ENCODE peak calls at places on chromosomes 13 and 19, in four cellular contexts. T is SK-N-SH, L is WTC11, P is H1. Z is an unnamed sample.

GRCh38 chr19:8132858-8133458 is 16.4 kb downstream of the FBN3 start:
- DNase-seq in T (no peak), L (no peak), P (no peak), Z (no peak)

GRCh38 chr13:67383358-67383757 is 153.2 kb upstream of the PCDH9 start:
- DNase-seq in T (no peak), L (no peak), P (no peak), Z (no peak)

GRCh38 chr13:29753593-29754485 is 96.6 kb downstream of the UBL3 start:
- DNase-seq in T (no peak), L (no peak), P (no peak), Z (no peak)

GRCh38 chr13:48333976-48334375 is 30.4 kb downstream of the RB1 start:
- DNase-seq in T (no peak), L (no peak), P (no peak), Z (no peak)

GRCh38 chr19:19599190-19599535 is 19.3 kb downstream of the PBX4 start:
- DNase-seq in T (no peak), L (no peak), P (no peak), Z (no peak)

GRCh38 chr19:9917322-9917721 is 19.0 kb downstream of the OLFM2 start:
- DNase-seq in T (peak), L (peak), P (no peak), Z (peak)

GRCh38 chr13:106101201-106101600 is 434.3 kb downstream of the EFNB2 start:
- DNase-seq in T (no peak), L (no peak), P (no peak), Z (no peak)

GRCh38 chr13:111117289-111117688 is 2.2 kb downstream of the ARHGEF7 start:
- DNase-seq in T (no peak), L (no peak), P (no peak), Z (no peak)

GRCh38 chr13:41465215-41465907 is 8.0 kb downstream of the RGCC start:
- DNase-seq in T (no peak), L (no peak), P (no peak), Z (peak)

GRCh38 chr19:13781547-13781946 is 7.3 kb downstream of the C19orf53 start:
- DNase-seq in T (peak), L (peak), P (no peak), Z (peak)

GRCh38 chr19:4453232-4454179 is 4.1 kb downstream of the UBXN6 start:
- DNase-seq in T (peak), L (no peak), P (no peak), Z (no peak)

GRCh38 chr19:19279062-19279612 is 6.0 kb upstream of the TM6SF2 start:
- DNase-seq in T (no peak), L (no peak), P (no peak), Z (no peak)

GRCh38 chr19:10817291-10818038 is 18.5 kb downstream of the TMED1 start:
- DNase-seq in T (peak), L (no peak), P (no peak), Z (no peak)

GRCh38 chr19:13476071-13476470 is 30.2 kb downstream of the CACNA1A start:
- DNase-seq in T (no peak), L (no peak), P (no peak), Z (no peak)

GRCh38 chr19:38478273-38478971 is 44.9 kb downstream of the RYR1 start:
- DNase-seq in T (peak), L (peak), P (no peak), Z (peak)

GRCh38 chr13:41107584-41108014 is 25.0 kb downstream of the KBTBD6 start:
- DNase-seq in T (no peak), L (peak), P (no peak), Z (no peak)

GRCh38 chr19:23999821-24000610 is 85.3 kb downstream of the ZNF726 start:
- DNase-seq in T (no peak), L (no peak), P (no peak), Z (no peak)

GRCh38 chr13:77928909-77929308 is 10.3 kb upstream of the EDNRB start:
- DNase-seq in T (no peak), L (no peak), P (no peak), Z (no peak)

GRCh38 chr13:40624338-40624737 is 42.1 kb downstream of the FOXO1 start:
- DNase-seq in T (peak), L (no peak), P (no peak), Z (no peak)

GRCh38 chr19:32651729-32652140 is 23.2 kb downstream of the ANKRD27 start:
- DNase-seq in T (peak), L (peak), P (peak), Z (no peak)

GRCh38 chr13:50871405-50871804 is 27.9 kb upstream of the DLEU7 start:
- DNase-seq in T (no peak), L (no peak), P (no peak), Z (no peak)

GRCh38 chr13:89457977-89458376 is 1786.8 kb downstream of the SLITRK5 start:
- DNase-seq in T (no peak), L (no peak), P (no peak), Z (no peak)

DNA sequence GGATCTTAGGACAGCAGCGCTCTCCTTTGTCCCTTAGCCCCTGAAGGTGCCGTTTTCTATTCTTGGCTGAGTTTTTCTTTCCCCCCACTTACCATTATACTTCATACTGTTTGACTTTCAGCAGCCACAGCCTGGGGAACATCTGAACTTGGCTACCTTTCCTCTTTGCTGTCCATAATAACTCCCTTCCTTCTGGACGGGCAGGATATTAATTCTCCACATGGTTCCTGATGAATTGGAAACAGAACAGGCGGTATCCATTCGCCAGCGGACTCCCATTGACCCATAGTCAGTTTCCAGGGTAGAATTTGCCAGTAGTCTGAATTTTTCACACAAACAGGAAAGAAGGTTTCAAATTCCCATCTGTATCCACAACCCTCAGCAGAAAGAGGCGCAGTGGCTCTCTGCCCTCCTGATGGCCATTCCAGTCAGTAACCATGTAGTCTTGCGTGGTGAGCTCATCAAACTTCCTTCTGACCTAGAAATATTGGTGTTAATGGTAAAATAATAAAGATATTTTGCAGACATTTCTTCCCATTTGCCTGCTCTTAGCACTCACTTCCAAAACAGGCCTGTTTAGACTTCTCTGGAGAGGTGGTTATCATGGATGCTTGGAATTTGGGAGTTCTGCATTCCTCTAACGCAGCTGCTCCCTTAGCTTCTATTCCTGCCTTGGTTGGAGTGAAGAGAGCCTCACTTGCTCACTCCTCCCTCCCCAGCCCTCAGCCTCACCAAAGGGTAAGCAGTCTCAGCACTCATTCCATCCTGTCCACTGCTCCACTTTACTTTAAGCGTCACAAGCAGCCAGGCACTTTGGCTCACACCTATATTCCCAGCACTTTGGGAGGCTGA is 74.9 kb upstream of the OXGR1 start:
- DNase-seq in T (no peak), L (no peak), P (no peak), Z (no peak)
- TF ChIP-seq TEAD4 in T (no peak), L (no peak), P (no peak), Z (no peak)

GRCh38 chr19:45528744-45529453 is 21.6 kb downstream of the VASP start:
- DNase-seq in T (no peak), L (peak), P (peak), Z (peak)
- TF ChIP-seq TEAD4 in T (no peak), L (no peak), P (no peak), Z (no peak)

DNA sequence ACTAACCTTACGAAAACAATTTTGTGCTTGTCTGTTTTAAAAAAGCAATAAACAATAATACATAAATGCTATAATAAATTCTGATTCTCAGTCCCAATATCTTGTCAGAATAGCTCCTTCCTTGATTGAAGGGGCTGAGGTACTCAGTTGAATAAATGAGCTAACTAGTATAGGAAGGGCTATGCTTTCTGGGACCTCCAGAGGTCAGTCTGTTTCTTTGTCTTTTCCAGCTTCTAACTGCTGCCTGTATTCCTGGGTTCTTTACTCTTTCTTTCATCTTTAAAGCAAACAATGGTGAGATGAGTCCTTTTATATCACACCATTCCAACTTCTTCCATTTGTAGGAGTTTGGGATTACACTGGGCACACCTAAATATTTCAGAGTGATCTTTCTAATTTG is 1297.0 kb upstream of the ATXN8OS start:
- DNase-seq in T (peak), L (no peak), P (no peak), Z (peak)
- TF ChIP-seq TEAD4 in T (no peak), L (no peak), P (no peak), Z (no peak)

GRCh38 chr13:20451397-20451796 is 74.3 kb downstream of the CRYL1 start:
- DNase-seq in T (no peak), L (no peak), P (no peak), Z (no peak)

GRCh38 chr13:20442798-20443381 is 82.8 kb downstream of the CRYL1 start:
- DNase-seq in T (no peak), L (no peak), P (no peak), Z (no peak)

GRCh38 chr13:20448470-20448869 is 77.2 kb downstream of the CRYL1 start:
- DNase-seq in T (no peak), L (no peak), P (no peak), Z (no peak)

GRCh38 chr13:20446405-20446804 is 79.3 kb downstream of the CRYL1 start:
- DNase-seq in T (no peak), L (no peak), P (no peak), Z (no peak)

DNA sequence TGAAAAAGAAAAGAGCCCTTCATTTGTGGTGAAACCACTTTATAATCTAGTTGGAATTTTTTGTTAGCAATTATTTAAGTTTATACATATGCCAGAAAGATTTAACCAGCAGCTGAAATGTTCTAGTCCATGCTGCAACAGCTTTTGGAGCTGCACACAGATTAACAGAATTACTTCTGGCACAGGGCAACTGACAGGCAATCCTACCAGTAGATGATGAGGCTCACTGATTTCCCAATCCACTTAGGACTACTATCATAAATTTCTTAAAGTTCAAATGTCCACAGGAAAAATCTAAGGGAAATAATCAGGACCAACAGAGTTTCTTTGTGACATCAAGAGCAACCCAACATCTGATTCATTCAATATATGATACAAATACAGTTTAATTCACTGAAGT is 78.8 kb downstream of the CRYL1 start:
- DNase-seq in T (no peak), L (no peak), P (no peak), Z (no peak)
- TF ChIP-seq TEAD4 in T (no peak), L (no peak), P (no peak), Z (no peak)

GRCh38 chr19:881385-882071 is 11.5 kb downstream of the MED16 start:
- DNase-seq in T (no peak), L (no peak), P (no peak), Z (no peak)
- TF ChIP-seq TEAD4 in T (no peak), L (no peak), P (no peak), Z (no peak)

DNA sequence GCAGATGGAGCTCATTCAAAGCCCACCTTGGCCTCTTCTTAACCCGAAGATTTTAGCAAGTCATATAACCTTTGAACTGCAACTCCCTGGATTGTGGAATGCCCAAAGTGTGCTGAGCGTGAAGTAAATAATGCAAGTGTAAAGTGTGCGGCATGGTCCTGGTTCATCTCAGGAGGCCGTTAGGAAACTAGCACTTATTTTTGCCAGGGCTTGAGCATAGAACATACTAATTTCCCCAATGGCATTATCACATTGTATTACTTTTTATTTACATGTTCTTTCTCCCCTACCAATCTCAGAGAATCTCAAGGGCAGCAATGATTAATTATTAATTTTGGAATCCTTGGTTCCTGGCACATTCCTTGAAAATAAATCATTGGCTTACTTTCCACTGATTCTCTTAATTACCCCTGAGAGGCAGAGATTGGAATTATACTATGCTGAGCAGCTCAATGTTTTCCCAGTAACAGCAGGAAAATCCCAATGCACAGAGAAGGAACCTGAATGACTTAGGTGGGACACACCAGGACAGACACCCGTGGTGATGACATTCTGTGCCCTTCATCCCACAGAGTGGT is 128.8 kb upstream of the GJB6 start:
- DNase-seq in T (no peak), L (no peak), P (no peak), Z (no peak)
- TF ChIP-seq TEAD4 in T (no peak), L (no peak), P (no peak), Z (no peak)

DNA sequence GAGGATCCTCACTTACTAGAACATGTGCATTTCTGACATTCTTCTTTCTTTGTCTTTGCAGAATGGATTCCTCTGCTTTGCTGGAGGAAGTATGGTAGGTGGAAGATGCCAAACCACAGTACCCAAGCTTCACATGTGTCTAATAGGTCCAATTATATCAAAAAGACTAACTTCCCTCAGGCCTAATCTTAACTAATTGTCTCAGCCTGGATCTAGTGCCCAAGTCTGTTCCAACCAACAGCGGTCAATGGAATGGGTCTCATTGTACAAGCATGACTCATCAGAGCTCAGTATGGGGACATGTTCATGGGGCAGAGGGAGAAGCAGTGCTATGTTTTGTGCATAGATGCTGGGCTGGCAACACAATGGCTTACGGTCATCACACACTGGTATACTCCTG is 81.6 kb upstream of the CSNK1A1L start:
- DNase-seq in T (no peak), L (no peak), P (no peak), Z (no peak)
- TF ChIP-seq TEAD4 in T (no peak), L (no peak), P (no peak), Z (no peak)